ENCODE peak calls at places on chromosomes 2 and 18, in five cellular contexts. L is HepG2, R is upper lobe of left lung, F is GM12878, G is K562. D is an unnamed sample. For H3K27me3 and H3K4me1, the result is how much of the 10 kb centered on the place peaks cover.

GRCh38 chr2:196080526-196080925 is 11.9 kb upstream of the DNAH7 start:
- ATAC-seq in R (no peak), L (no peak), G (no peak), F (peak), D (no peak)

GRCh38 chr2:1791670-1792069 is 47.4 kb upstream of the PXDN start:
- ATAC-seq in G (no peak), R (no peak), F (no peak), L (no peak), D (peak)

GRCh38 chr2:174597347-174598047 is at the start of gene WIPF1:
- ATAC-seq in G (no peak), R (peak), L (no peak), F (peak), D (no peak)

GRCh38 chr2:127293386-127293757 is 572 bp downstream of the ERCC3 start:
- ATAC-seq in R (peak), L (peak), F (peak), G (peak), D (no peak)

GRCh38 chr18:21991081-21991534 is 178.3 kb upstream of the GATA6 start:
- ATAC-seq in R (peak), G (no peak), L (peak), F (no peak), D (no peak)

GRCh38 chr2:215998636-215999035 is 14.7 kb downstream of the MREG start:
- ATAC-seq in R (no peak), L (no peak), F (no peak), G (no peak), D (no peak)

GRCh38 chr2:71453404-71454220 is at the start of gene DYSF:
- ATAC-seq in R (peak), L (no peak), F (no peak), G (peak), D (peak)

GRCh38 chr18:31791817-31792579 is 31.3 kb upstream of the SLC25A52 start:
- ATAC-seq in R (peak), F (peak), G (no peak), L (peak), D (no peak)

GRCh38 chr2:57397550-57398360 is 648.9 kb upstream of the VRK2 start:
- ATAC-seq in G (no peak), L (no peak), F (no peak), R (peak), D (no peak)

GRCh38 chr2:227395556-227395955 is 7.8 kb upstream of the SCYGR1 start:
- ATAC-seq in L (no peak), R (no peak), F (peak), G (no peak), D (no peak)

GRCh38 chr2:11777066-11777782 is 30.8 kb downstream of the LPIN1 start:
- ATAC-seq in G (no peak), F (no peak), L (no peak), R (no peak), D (no peak)

GRCh38 chr2:173101687-173102086 is 26.0 kb downstream of the MAP3K20 start:
- ATAC-seq in F (peak), R (peak), G (no peak), L (no peak), D (peak)

GRCh38 chr2:88027709-88028389 is 11.5 kb upstream of the RNU2-63P start:
- ATAC-seq in R (no peak), L (no peak), F (no peak), G (no peak), D (no peak)

GRCh38 chr2:121489284-121489683 is 41.4 kb upstream of the RNU4ATAC start:
- ATAC-seq in R (no peak), G (peak), L (peak), F (peak), D (no peak)

GRCh38 chr2:106073608-106074406 is 120.3 kb downstream of the UXS1 start:
- ATAC-seq in F (no peak), R (no peak), L (peak), G (no peak), D (no peak)

GRCh38 chr2:59888015-59888414 is 665.4 kb downstream of the BCL11A start:
- ATAC-seq in R (no peak), F (peak), G (no peak), L (no peak), D (no peak)

GRCh38 chr2:197138513-197138912 is 172.1 kb downstream of the ANKRD44 start:
- ATAC-seq in G (no peak), L (no peak), R (no peak), F (peak), D (no peak)

GRCh38 chr2:64700133-64700809 is 46.6 kb upstream of the SERTAD2 start:
- ATAC-seq in F (peak), R (no peak), G (no peak), L (no peak), D (no peak)

GRCh38 chr2:197209742-197210408 is 100.7 kb downstream of the ANKRD44 start:
- ATAC-seq in G (peak), L (no peak), F (peak), R (peak), D (no peak)

GRCh38 chr2:172693037-172693436 is 42.6 kb upstream of the RAPGEF4 start:
- ATAC-seq in R (peak), G (no peak), F (no peak), L (peak), D (peak)

GRCh38 chr2:66334237-66335054 is 100.5 kb upstream of the MEIS1 start:
- ATAC-seq in L (no peak), G (no peak), F (peak), R (no peak), D (no peak)

GRCh38 chr2:105912081-105912480 is 167.4 kb downstream of the NCK2 start:
- ATAC-seq in L (no peak), F (no peak), R (no peak), G (no peak), D (no peak)

GRCh38 chr2:102337012-102337411 is 18.6 kb upstream of the IL18R1 start:
- ATAC-seq in R (peak), L (no peak), G (no peak), F (no peak), D (no peak)

GRCh38 chr2:86037141-86037794 is 68.4 kb downstream of the POLR1A start:
- ATAC-seq in R (peak), G (no peak), F (peak), L (no peak), D (peak)

GRCh38 chr2:67457699-67458098 is 60.6 kb downstream of the ETAA1 start:
- ATAC-seq in G (no peak), R (no peak), L (no peak), F (no peak), D (no peak)

GRCh38 chr2:228725031-228725430 is 543.5 kb upstream of the SPHKAP start:
- ATAC-seq in F (no peak), L (no peak), G (no peak), R (no peak), D (no peak)

GRCh38 chr2:228731517-228731916 is 539.6 kb downstream of the PID1 start:
- ATAC-seq in F (no peak), G (no peak), L (no peak), R (peak), D (peak)

GRCh38 chr2:228723599-228723998 is 542.1 kb upstream of the SPHKAP start:
- ATAC-seq in L (no peak), R (no peak), G (no peak), F (no peak), D (no peak)

GRCh38 chr2:228728961-228729360 is 542.1 kb downstream of the PID1 start:
- ATAC-seq in R (no peak), L (no peak), G (no peak), F (no peak), D (no peak)
- H3K27me3 ChIP-seq in R (under half), L (under half), G (under half), F (under half), D (under half)

DNA sequence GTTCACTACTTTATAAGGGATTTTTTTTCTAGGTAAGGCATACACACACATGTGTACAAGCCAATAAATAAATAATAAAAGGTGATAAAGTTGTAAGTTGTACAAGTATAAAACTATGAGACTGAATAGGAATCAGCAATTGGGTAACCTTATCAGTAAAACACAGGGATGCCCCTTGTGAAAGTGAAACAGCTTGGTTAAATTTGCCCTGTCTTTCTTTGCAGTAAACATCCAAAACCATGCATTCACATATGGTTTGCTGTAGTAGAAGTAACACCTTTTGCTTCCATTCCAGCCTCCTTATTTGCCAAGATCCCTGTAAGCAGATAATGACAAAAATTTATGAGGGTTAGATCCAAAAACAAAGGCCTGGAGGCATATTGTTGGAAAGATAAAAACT is 44.3 kb upstream of the NEUROD1 start:
- ATAC-seq in G (no peak), L (no peak), R (no peak), F (no peak), D (no peak)
- H3K4me1 ChIP-seq in G (under half), L (under half), R (under half), F (under half), D (under half)

GRCh38 chr2:187708272-187708671 is 154.0 kb upstream of the TFPI start:
- ATAC-seq in F (no peak), L (no peak), R (no peak), G (no peak), D (no peak)
- TF ChIP-seq EP300 in F (no peak), L (no peak), R (no peak), G (no peak), D (no peak)

GRCh38 chr2:46643493-46643892 is 164.1 kb downstream of the TMEM247 start:
- ATAC-seq in L (peak), F (peak), G (no peak), R (no peak), D (no peak)
- H3K27me3 ChIP-seq in L (under half), F (under half), G (under half), R (under half), D (under half)

GRCh38 chr18:62335494-62335893 is 10.4 kb downstream of the TNFRSF11A start:
- ATAC-seq in F (no peak), R (no peak), L (no peak), G (no peak), D (no peak)
- H3K4me1 ChIP-seq in F (under half), R (under half), L (under half), G (under half), D (under half)

GRCh38 chr2:74212702-74213410 is 14.4 kb downstream of the MTHFD2 start:
- ATAC-seq in L (no peak), R (no peak), F (peak), G (no peak), D (no peak)
- TF ChIP-seq EP300 in L (no peak), R (no peak), F (no peak), G (no peak), D (no peak)

GRCh38 chr2:212539145-212539880 is 711 bp upstream of the ERBB4 start:
- ATAC-seq in G (peak), L (no peak), R (peak), F (no peak), D (peak)

GRCh38 chr2:212540356-212540755 is 1.8 kb upstream of the ERBB4 start:
- ATAC-seq in L (no peak), F (peak), R (no peak), G (no peak), D (no peak)

GRCh38 chr2:212536385-212537310 is 2.0 kb downstream of the ERBB4 start:
- ATAC-seq in G (no peak), L (no peak), F (no peak), R (no peak), D (peak)

GRCh38 chr2:212537311-212538155 is 1.1 kb downstream of the ERBB4 start:
- ATAC-seq in F (peak), R (peak), G (no peak), L (peak), D (peak)

DNA sequence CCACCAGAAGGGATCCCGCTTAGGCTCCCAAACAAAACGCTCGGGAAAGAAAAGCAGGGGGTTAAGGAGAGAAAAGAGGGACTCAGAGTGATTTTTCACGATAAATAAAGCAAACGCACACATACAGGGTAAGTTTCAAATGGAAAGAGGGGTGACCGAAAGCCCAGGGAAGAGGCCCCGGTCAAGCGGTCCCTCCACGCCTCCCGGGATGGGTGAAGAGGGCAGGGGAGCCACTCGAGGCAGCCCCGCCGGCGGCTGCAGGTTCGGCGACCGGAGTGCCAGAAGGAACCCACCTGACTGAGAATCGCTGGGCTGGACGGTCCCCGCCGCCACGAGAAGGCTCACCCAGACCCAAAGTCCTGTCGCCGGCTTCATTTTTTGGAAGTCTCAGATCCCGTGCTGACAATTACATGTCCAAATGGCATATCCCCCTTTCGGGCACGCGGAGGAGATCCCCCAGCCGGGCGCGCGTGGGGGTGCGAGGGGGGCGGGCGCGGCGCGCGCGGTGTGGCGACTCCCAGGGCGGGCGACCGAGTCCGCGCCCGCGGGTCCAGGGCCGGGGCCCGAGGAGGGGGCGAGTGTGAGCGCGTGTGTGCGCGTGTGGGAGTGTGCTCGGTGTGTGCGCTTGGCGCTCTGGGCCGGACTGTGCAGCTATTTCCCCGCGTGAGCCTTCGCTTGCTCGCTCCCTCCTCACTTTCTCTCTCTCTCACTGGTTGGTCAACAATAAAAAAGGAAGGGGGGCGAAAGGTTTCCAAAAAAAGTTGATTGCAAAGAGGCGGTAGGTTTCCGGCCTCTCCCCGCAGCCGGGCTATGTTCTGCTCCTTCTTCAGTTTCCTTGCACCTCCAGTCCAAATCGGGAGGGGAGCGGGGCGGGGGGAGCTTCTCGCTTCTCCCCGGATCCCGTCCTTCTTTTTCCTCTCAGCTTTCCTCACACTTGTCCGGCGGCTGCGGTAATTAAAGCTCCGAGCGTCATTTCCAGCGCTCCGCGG is at the start of gene ERBB4:
- ATAC-seq in R (peak), G (no peak), L (peak), F (no peak), D (peak)
- H3K27me3 ChIP-seq in R (under half), G (under half), L (under half), F (under half), D (half or more)